ENCODE peak calls at places on chromosomes 12 and 14, in six cellular contexts. I, A, S, D, T and P are unnamed samples.

GRCh38 chr12:76690916-76691700 is 72.8 kb upstream of the ZDHHC17 start:
- DNase-seq in I (no peak), A (no peak), S (peak), D (no peak), T (no peak), P (no peak)

GRCh38 chr12:12992418-12993175 is 7.5 kb downstream of the HEBP1 start:
- DNase-seq in I (no peak), A (no peak), S (peak), D (peak), T (no peak), P (peak)

GRCh38 chr12:6074979-6075585 is 49.4 kb downstream of the VWF start:
- DNase-seq in I (no peak), A (no peak), S (peak), D (no peak), T (no peak), P (peak)

GRCh38 chr12:57165741-57166140 is 18.3 kb upstream of the LRP1-AS start:
- DNase-seq in I (no peak), A (no peak), S (peak), D (no peak), T (peak), P (no peak)

GRCh38 chr12:104464899-104465298 is 8.2 kb downstream of the CHST11 start:
- DNase-seq in I (no peak), A (no peak), S (no peak), D (no peak), T (no peak), P (no peak)

GRCh38 chr14:100609331-100609870 is 22.2 kb upstream of the BEGAIN start:
- DNase-seq in I (no peak), A (no peak), S (no peak), D (no peak), T (no peak), P (no peak)

GRCh38 chr14:44204061-44204815 is 302.8 kb downstream of the FSCB start:
- DNase-seq in I (no peak), A (no peak), S (no peak), D (no peak), T (no peak), P (no peak)

GRCh38 chr14:104100171-104101085 is 14.9 kb downstream of the ASPG start:
- DNase-seq in I (no peak), A (no peak), S (no peak), D (no peak), T (no peak), P (no peak)

GRCh38 chr12:93682846-93683261 is 5.7 kb downstream of the CRADD start:
- DNase-seq in I (no peak), A (no peak), S (no peak), D (peak), T (no peak), P (no peak)

GRCh38 chr12:6277982-6278438 is 32.5 kb upstream of the PLEKHG6 start:
- DNase-seq in I (no peak), A (no peak), S (no peak), D (no peak), T (peak), P (no peak)

GRCh38 chr14:39247256-39247655 is 13.5 kb downstream of the MIA2 start:
- DNase-seq in I (no peak), A (no peak), S (peak), D (peak), T (no peak), P (no peak)